ENCODE peak calls at places on chromosomes 5 and 9, in nine cellular contexts. R is tibial nerve; P is CD4-positive, alpha-beta T cell; S is HCT116; K is A549; H is heart left ventricle; U is mucosa of descending colon; N is endothelial cell; W is stomach. Z is an unnamed sample.
A peak's percentile ranks its signal among the peaks of the same experiment; 100 is the strongest.

GRCh38 chr5:178340187-178340586 is 107.6 kb upstream of the PHYKPL start:
- DNase-seq in R (no peak), N (no peak), S (no peak), K (no peak), W (no peak), U (no peak), H (peak; percentile 9), P (no peak), Z (no peak)

GRCh38 chr9:83299094-83299493 is 236.2 kb upstream of the RASEF start:
- DNase-seq in S (no peak), P (no peak), H (no peak), N (no peak), W (no peak), K (no peak), R (no peak), U (no peak), Z (no peak)

GRCh38 chr5:13866792-13867191 is 77.7 kb downstream of the DNAH5 start:
- DNase-seq in P (no peak), R (no peak), H (no peak), W (no peak), U (no peak), K (peak; percentile 8), S (no peak), N (peak; percentile 71), Z (peak; percentile 70)

GRCh38 chr5:132000677-132001453 is 10.6 kb downstream of the ACSL6 start:
- DNase-seq in W (no peak), S (no peak), H (peak; percentile 60), N (no peak), R (no peak), P (peak; percentile 21), U (peak; percentile 18), K (no peak), Z (no peak)

GRCh38 chr9:128072144-128073021 is 4.4 kb downstream of the SLC25A25 start:
- DNase-seq in U (no peak), R (peak; percentile 96), H (no peak), N (no peak), P (peak; percentile 30), K (no peak), S (no peak), W (peak; percentile 76), Z (no peak)

GRCh38 chr9:133563286-133564213 is 29.0 kb downstream of the ADAMTSL2 start:
- DNase-seq in P (no peak), N (no peak), W (no peak), K (no peak), U (peak; percentile 71), R (no peak), H (no peak), S (no peak), Z (no peak)

GRCh38 chr9:136342191-136343120 is 15.1 kb downstream of the GPSM1 start:
- DNase-seq in S (no peak), N (peak; percentile 87), R (peak; percentile 80), U (peak; percentile 84), P (peak; percentile 35), H (peak; percentile 93), W (peak; percentile 92), K (no peak), Z (peak; percentile 87)

GRCh38 chr5:73319036-73319435 is 129.5 kb downstream of the FOXD1 start:
- DNase-seq in U (no peak), W (no peak), S (no peak), R (no peak), P (no peak), K (no peak), N (no peak), H (no peak), Z (no peak)

GRCh38 chr5:158115468-158115867 is 256.5 kb upstream of the CLINT1 start:
- DNase-seq in S (no peak), W (no peak), R (peak; percentile 19), P (no peak), K (no peak), U (no peak), N (no peak), H (no peak), Z (no peak)

GRCh38 chr9:74760031-74760700 is 127.6 kb downstream of the TRPM6 start:
- DNase-seq in P (no peak), R (no peak), N (no peak), U (no peak), K (no peak), H (no peak), S (no peak), W (no peak), Z (no peak)

GRCh38 chr5:16889972-16890519 is 46.0 kb downstream of the MYO10 start:
- DNase-seq in P (no peak), R (no peak), K (no peak), U (no peak), S (no peak), N (no peak), H (no peak), W (no peak), Z (no peak)

GRCh38 chr5:159781626-159782157 is 134.6 kb upstream of the ADRA1B start:
- DNase-seq in N (no peak), W (no peak), H (no peak), U (no peak), R (no peak), P (no peak), K (no peak), S (no peak), Z (no peak)

GRCh38 chr5:175851727-175852126 is 19.7 kb upstream of the CPLX2 start:
- DNase-seq in W (no peak), N (no peak), R (no peak), K (no peak), U (no peak), H (no peak), S (no peak), P (no peak), Z (no peak)

GRCh38 chr9:23342296-23342695 is 483.7 kb downstream of the ELAVL2 start:
- DNase-seq in U (no peak), S (no peak), R (no peak), W (no peak), K (no peak), P (no peak), N (no peak), H (no peak), Z (no peak)

GRCh38 chr5:16521561-16522090 is 56.0 kb upstream of the ZNF622 start:
- DNase-seq in U (no peak), P (no peak), R (no peak), S (no peak), N (no peak), W (no peak), K (no peak), H (no peak), Z (no peak)

DNA sequence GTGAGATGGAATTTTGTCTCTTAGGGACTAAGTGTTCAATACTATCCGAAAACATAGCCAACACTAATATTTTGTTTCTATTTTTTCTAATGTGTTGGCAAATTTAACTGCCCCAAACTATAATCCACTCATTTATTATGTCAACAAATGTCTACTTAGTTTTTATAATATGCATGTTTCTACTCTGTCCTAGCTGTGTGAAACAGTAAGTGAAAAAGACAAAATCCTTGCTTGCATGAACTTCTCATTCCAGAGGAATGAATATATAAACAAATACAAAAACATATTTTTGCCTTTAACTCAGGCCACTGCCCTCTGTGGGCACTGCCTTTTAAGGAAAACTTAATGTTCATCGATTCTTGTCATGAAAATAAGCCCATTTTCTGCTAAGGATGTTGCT is 1275.4 kb upstream of the CDH18 start:
- DNase-seq in S (no peak), W (no peak), N (no peak), H (no peak), R (no peak), P (no peak), K (no peak), U (no peak), Z (no peak)
- TF ChIP-seq CTCF in S (no peak), W (no peak), N (no peak), H (no peak), R (no peak), P (no peak), K (no peak), U (no peak), Z (no peak)

GRCh38 chr5:55712023-55712859 is at the start of gene SLC38A9:
- DNase-seq in N (peak; percentile 95), W (peak; percentile 97), P (peak; percentile 89), U (peak; percentile 97), S (peak; percentile 83), R (peak; percentile 90), K (peak; percentile 90), H (peak; percentile 97), Z (peak; percentile 92)

GRCh38 chr5:55714749-55715148 is 2.6 kb upstream of the SLC38A9 start:
- DNase-seq in U (no peak), H (no peak), W (no peak), S (no peak), R (no peak), N (no peak), P (no peak), K (no peak), Z (no peak)

GRCh38 chr5:55715519-55716078 is 3.5 kb upstream of the SLC38A9 start:
- DNase-seq in S (no peak), K (no peak), W (no peak), P (no peak), N (no peak), U (no peak), H (no peak), R (no peak), Z (no peak)

GRCh38 chr5:55713871-55714270 is 1.7 kb upstream of the SLC38A9 start:
- DNase-seq in W (no peak), P (no peak), U (no peak), R (no peak), K (no peak), N (no peak), S (no peak), H (no peak), Z (no peak)

GRCh38 chr5:55714339-55714738 is 2.2 kb upstream of the SLC38A9 start:
- DNase-seq in H (no peak), U (no peak), P (no peak), K (no peak), S (peak; percentile 19), W (no peak), N (no peak), R (no peak), Z (no peak)
- TF ChIP-seq CTCF in H (no peak), U (no peak), P (no peak), K (peak; percentile 18), S (peak; percentile 23), W (no peak), N (no peak), R (no peak), Z (no peak)

GRCh38 chr9:87498046-87498815 is 564 bp downstream of the DAPK1 start:
- DNase-seq in W (peak; percentile 57), K (peak; percentile 69), R (no peak), H (peak; percentile 67), U (no peak), N (peak; percentile 74), P (no peak), S (no peak), Z (peak; percentile 70)
- TF ChIP-seq CTCF in W (peak; percentile 16), K (no peak), R (no peak), H (no peak), U (no peak), N (no peak), P (no peak), S (peak; percentile 6), Z (peak; percentile 54)

DNA sequence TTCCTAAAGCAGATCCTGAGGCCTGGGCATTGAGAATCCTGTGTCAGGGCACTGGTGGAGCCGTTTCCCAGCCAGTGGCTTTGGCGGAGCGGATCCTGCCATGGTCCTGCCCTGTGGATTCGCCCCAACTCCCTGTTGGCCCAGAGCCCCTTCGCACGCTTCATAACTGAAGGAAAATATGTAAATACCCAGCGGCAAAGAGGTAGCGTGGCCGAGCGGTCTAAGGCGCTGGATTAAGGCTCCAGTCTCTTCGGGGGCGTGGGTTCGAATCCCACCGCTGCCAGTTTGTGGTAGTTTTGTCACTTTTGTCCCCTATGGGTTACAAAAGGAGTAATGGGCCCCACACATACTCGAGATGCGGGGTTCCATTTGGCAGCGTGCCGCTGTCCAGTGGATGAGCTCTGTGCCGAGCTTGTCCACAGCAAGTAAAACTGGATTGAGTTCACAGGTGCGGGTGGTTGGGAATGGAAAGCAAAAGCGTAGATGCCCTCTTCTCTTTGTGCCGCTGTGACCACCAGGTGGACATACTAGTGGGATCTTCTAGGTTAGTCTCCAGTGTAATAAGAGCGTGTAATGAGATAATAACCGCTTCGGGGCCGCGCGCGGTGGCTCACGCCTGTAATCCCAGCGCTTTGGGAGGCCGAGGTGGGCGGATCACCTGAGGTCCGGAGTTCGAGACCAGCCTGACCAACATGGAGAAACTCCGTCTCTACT is 17.3 kb downstream of the TRIM7 start:
- DNase-seq in R (peak; percentile 77), S (peak; percentile 86), N (peak; percentile 77), K (no peak), W (peak; percentile 73), U (no peak), H (peak; percentile 79), P (peak; percentile 22), Z (peak; percentile 53)
- TF ChIP-seq CTCF in R (peak; percentile 37), S (peak; percentile 32), N (no peak), K (peak; percentile 16), W (no peak), U (no peak), H (no peak), P (no peak), Z (peak; percentile 39)

Z was measured in progenitor cell of endocrine pancreas.